ENCODE peak calls at places on chromosomes 12 and 14, in five cellular contexts. F is mesothelial cell of epicardium, Q is NCI-H2029 treated with DMSO at 0.1 percent for 48 hours, D is pancreas, H is non-pigmented ciliary epithelial cell. M is an unnamed sample.
A peak's percentile ranks its signal among the peaks of the same experiment; 100 is the strongest.

GRCh38 chr12:50232771-50233209 is 50.5 kb downstream of the LIMA1 start:
- DNase-seq in H (no peak), F (no peak), D (no peak), Q (no peak), M (no peak)

GRCh38 chr12:52631676-52632459 is 13.5 kb upstream of the KRT73 start:
- DNase-seq in Q (no peak), F (no peak), H (no peak), D (no peak), M (no peak)

GRCh38 chr14:76955575-76956252 is 72.8 kb downstream of the IRF2BPL start:
- DNase-seq in D (no peak), Q (no peak), H (no peak), F (no peak), M (no peak)

GRCh38 chr14:77302926-77303325 is 17.8 kb downstream of the POMT2 start:
- DNase-seq in D (no peak), Q (no peak), F (no peak), H (peak; percentile 42), M (no peak)

GRCh38 chr12:95116773-95117172 is 43.4 kb upstream of the NR2C1 start:
- DNase-seq in H (no peak), Q (no peak), F (no peak), D (no peak), M (no peak)

GRCh38 chr12:76449572-76449971 is 101.4 kb upstream of the BBS10 start:
- DNase-seq in Q (no peak), H (peak; percentile 37), D (no peak), F (no peak), M (no peak)

GRCh38 chr12:120139958-120140357 is 23.4 kb upstream of the RAB35 start:
- DNase-seq in Q (no peak), F (no peak), D (peak; percentile 2), H (peak; percentile 31), M (no peak)

GRCh38 chr12:105993766-105994165 is 145.0 kb downstream of the NUAK1 start:
- DNase-seq in H (no peak), Q (no peak), D (no peak), F (no peak), M (no peak)

GRCh38 chr14:90693413-90693812 is 122.8 kb downstream of the TTC7B start:
- DNase-seq in Q (peak; percentile 70), D (no peak), H (no peak), F (no peak), M (no peak)

GRCh38 chr12:18400186-18400585 is 138.9 kb downstream of the PIK3C2G start:
- DNase-seq in H (peak; percentile 28), D (no peak), Q (no peak), F (no peak), M (no peak)

GRCh38 chr12:123671876-123672275 is 963 bp downstream of the TCTN2 start:
- DNase-seq in Q (no peak), F (no peak), D (no peak), H (peak; percentile 13), M (no peak)

M was measured in breast epithelium.